ENCODE peak calls at places on chromosomes 13 and 19, in ten cellular contexts. O is CD8-positive, alpha-beta T cell; C is AG10803; F is astrocyte of the spinal cord; G is thoracic aorta; P is PC-3; S is Peyer's patch; N is CD4-positive, CD25-positive, alpha-beta regulatory T cell; E is HFF-Myc; B is body of pancreas. Y is an unnamed sample.

GRCh38 chr19:52142001-52142595 is 2.4 kb upstream of the ZNF616 start:
- DNase-seq in O (no peak), C (no peak), F (no peak), G (no peak), P (peak), S (no peak), N (no peak), E (no peak), B (no peak), Y (no peak)

GRCh38 chr13:40974460-40975407 is 44.4 kb downstream of the ELF1 start:
- DNase-seq in O (peak), C (peak), F (peak), G (no peak), P (peak), S (peak), N (peak), E (no peak), B (peak), Y (no peak)

GRCh38 chr19:37669336-37669963 is 14.2 kb upstream of the ZFP30 start:
- DNase-seq in O (no peak), C (no peak), F (no peak), G (no peak), P (no peak), S (no peak), N (no peak), E (no peak), B (no peak), Y (no peak)

GRCh38 chr19:55257461-55258411 is 1.1 kb downstream of the PPP6R1 start:
- DNase-seq in O (peak), C (peak), F (no peak), G (no peak), P (peak), S (peak), N (peak), E (no peak), B (no peak), Y (no peak)

GRCh38 chr13:66689628-66690027 is 540.5 kb downstream of the PCDH9 start:
- DNase-seq in O (no peak), C (no peak), F (peak), G (no peak), P (peak), S (no peak), N (no peak), E (no peak), B (no peak), Y (no peak)

GRCh38 chr19:46493236-46494114 is 2.2 kb downstream of the PNMA8B start:
- DNase-seq in O (peak), C (no peak), F (no peak), G (no peak), P (no peak), S (no peak), N (peak), E (no peak), B (no peak), Y (peak)

GRCh38 chr19:16116067-16116466 is 4.4 kb downstream of the RAB8A start:
- DNase-seq in O (no peak), C (no peak), F (no peak), G (no peak), P (no peak), S (no peak), N (no peak), E (no peak), B (no peak), Y (no peak)

GRCh38 chr13:67080351-67080750 is 149.8 kb downstream of the PCDH9 start:
- DNase-seq in O (no peak), C (no peak), F (no peak), G (no peak), P (no peak), S (no peak), N (no peak), E (no peak), B (no peak), Y (no peak)

GRCh38 chr19:16794456-16794855 is 34.7 kb upstream of the SIN3B start:
- DNase-seq in O (no peak), C (no peak), F (no peak), G (no peak), P (no peak), S (no peak), N (no peak), E (no peak), B (no peak), Y (no peak)

GRCh38 chr13:31441804-31442487 is 242.2 kb downstream of the B3GLCT start:
- DNase-seq in O (no peak), C (no peak), F (no peak), G (no peak), P (no peak), S (no peak), N (no peak), E (no peak), B (peak), Y (no peak)

GRCh38 chr13:57918913-57919312 is 287.4 kb downstream of the PCDH17 start:
- DNase-seq in O (no peak), C (no peak), F (no peak), G (no peak), P (no peak), S (no peak), N (no peak), E (no peak), B (no peak), Y (no peak)

GRCh38 chr13:112509190-112509589 is 78.8 kb downstream of the TUBGCP3 start:
- DNase-seq in O (no peak), C (no peak), F (no peak), G (no peak), P (no peak), S (no peak), N (no peak), E (no peak), B (no peak), Y (no peak)

GRCh38 chr19:35754365-35755139 is 2.3 kb downstream of the HSPB6 start:
- DNase-seq in O (no peak), C (no peak), F (no peak), G (no peak), P (no peak), S (no peak), N (no peak), E (no peak), B (no peak), Y (no peak)

GRCh38 chr19:30695171-30695875 is 323.1 kb downstream of the ZNF536 start:
- DNase-seq in O (no peak), C (no peak), F (no peak), G (no peak), P (no peak), S (no peak), N (no peak), E (no peak), B (no peak), Y (no peak)

GRCh38 chr13:82740442-82740841 is 1141.8 kb downstream of the SLITRK1 start:
- DNase-seq in O (no peak), C (no peak), F (no peak), G (no peak), P (no peak), S (no peak), N (no peak), E (no peak), B (no peak), Y (no peak)

GRCh38 chr19:12270854-12271253 is 23.8 kb downstream of the ZNF44 start:
- DNase-seq in O (no peak), C (no peak), F (no peak), G (no peak), P (no peak), S (no peak), N (no peak), E (no peak), B (no peak), Y (no peak)

GRCh38 chr13:111469450-111469849 is 149.0 kb downstream of the TEX29 start:
- DNase-seq in O (no peak), C (no peak), F (no peak), G (no peak), P (no peak), S (no peak), N (no peak), E (no peak), B (no peak), Y (no peak)

GRCh38 chr19:5578094-5578846 is 10.5 kb upstream of the TINCR start:
- DNase-seq in O (peak), C (peak), F (no peak), G (no peak), P (peak), S (peak), N (peak), E (peak), B (peak), Y (peak)

GRCh38 chr19:57210381-57210780 is 19.1 kb downstream of the ZNF264 start:
- DNase-seq in O (no peak), C (no peak), F (no peak), G (no peak), P (no peak), S (no peak), N (no peak), E (no peak), B (no peak), Y (no peak)

GRCh38 chr13:113092776-113093579 is 12.6 kb upstream of the F7 start:
- DNase-seq in O (no peak), C (no peak), F (no peak), G (no peak), P (no peak), S (no peak), N (no peak), E (no peak), B (no peak), Y (no peak)

GRCh38 chr19:23855676-23856075 is 59.0 kb upstream of the ZNF726 start:
- DNase-seq in O (no peak), C (no peak), F (no peak), G (no peak), P (no peak), S (no peak), N (no peak), E (no peak), B (no peak), Y (no peak)

GRCh38 chr13:107185889-107186288 is 618.0 kb upstream of the ARGLU1 start:
- DNase-seq in O (no peak), C (peak), F (peak), G (no peak), P (peak), S (no peak), N (no peak), E (no peak), B (no peak), Y (no peak)

GRCh38 chr13:104683789-104684188 is 1617.6 kb upstream of the SLC10A2 start:
- DNase-seq in O (no peak), C (no peak), F (peak), G (no peak), P (peak), S (no peak), N (no peak), E (no peak), B (no peak), Y (no peak)

GRCh38 chr19:21891086-21891485 is 55.1 kb upstream of the ZNF43 start:
- DNase-seq in O (no peak), C (no peak), F (no peak), G (no peak), P (peak), S (no peak), N (no peak), E (no peak), B (no peak), Y (no peak)

GRCh38 chr13:50081106-50081898 is 66.1 kb downstream of the KCNRG start:
- DNase-seq in O (peak), C (no peak), F (peak), G (no peak), P (no peak), S (peak), N (peak), E (no peak), B (peak), Y (peak)

GRCh38 chr13:32415019-32415418 is 12.9 kb downstream of the N4BP2L1 start:
- DNase-seq in O (peak), C (no peak), F (no peak), G (no peak), P (peak), S (no peak), N (peak), E (no peak), B (peak), Y (no peak)

GRCh38 chr19:10292206-10292788 is 2.5 kb downstream of the ICAM5 start:
- DNase-seq in O (peak), C (peak), F (peak), G (peak), P (peak), S (peak), N (peak), E (peak), B (peak), Y (peak)

GRCh38 chr13:98512774-98513327 is 64.1 kb downstream of the STK24 start:
- DNase-seq in O (no peak), C (no peak), F (no peak), G (no peak), P (no peak), S (peak), N (no peak), E (no peak), B (no peak), Y (no peak)

GRCh38 chr13:111034811-111035210 is 80.3 kb upstream of the ARHGEF7 start:
- DNase-seq in O (no peak), C (peak), F (no peak), G (no peak), P (no peak), S (no peak), N (no peak), E (no peak), B (no peak), Y (no peak)

GRCh38 chr13:49436890-49437289 is 7.0 kb downstream of the CAB39L start:
- DNase-seq in O (no peak), C (peak), F (peak), G (no peak), P (peak), S (no peak), N (no peak), E (no peak), B (peak), Y (no peak)

GRCh38 chr19:16943942-16944625 is 55.3 kb downstream of the F2RL3 start:
- DNase-seq in O (no peak), C (no peak), F (no peak), G (no peak), P (no peak), S (no peak), N (no peak), E (no peak), B (no peak), Y (no peak)

GRCh38 chr13:63435668-63436275 is 2020.1 kb upstream of the PCDH20 start:
- DNase-seq in O (no peak), C (peak), F (peak), G (no peak), P (peak), S (no peak), N (no peak), E (peak), B (no peak), Y (no peak)

GRCh38 chr13:73251866-73252265 is 193.1 kb downstream of the KLF5 start:
- DNase-seq in O (no peak), C (no peak), F (no peak), G (no peak), P (no peak), S (no peak), N (no peak), E (no peak), B (no peak), Y (no peak)

GRCh38 chr19:14576363-14576762 is 4.5 kb upstream of the NDUFB7 start:
- DNase-seq in O (no peak), C (no peak), F (no peak), G (no peak), P (no peak), S (no peak), N (no peak), E (no peak), B (no peak), Y (no peak)

GRCh38 chr13:113664751-113665581 is 2.1 kb upstream of the GRK1 start:
- DNase-seq in O (peak), C (no peak), F (no peak), G (no peak), P (no peak), S (no peak), N (no peak), E (no peak), B (peak), Y (no peak)

GRCh38 chr19:40778865-40779284 is 828 bp downstream of the RAB4B start:
- DNase-seq in O (no peak), C (no peak), F (no peak), G (no peak), P (no peak), S (no peak), N (no peak), E (no peak), B (no peak), Y (no peak)

DNA sequence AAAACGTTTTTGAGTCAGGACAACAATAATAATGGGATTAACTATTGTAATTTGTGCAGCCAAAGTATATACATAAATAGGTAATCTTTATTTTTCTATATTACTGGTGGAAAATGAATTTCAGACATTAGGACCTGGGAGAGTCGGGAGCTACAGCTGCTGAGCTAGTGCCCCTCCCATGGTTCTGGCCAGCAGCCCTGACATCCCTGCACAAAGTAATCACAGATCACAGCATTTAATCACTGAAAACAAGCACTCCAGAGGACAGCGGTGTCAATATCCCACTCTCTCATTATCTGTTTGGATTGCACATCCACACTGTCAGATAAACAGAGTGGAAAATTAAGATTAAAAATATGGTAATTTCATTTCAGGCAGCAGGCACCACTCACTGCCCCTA is 254.0 kb upstream of the SOX21 start:
- DNase-seq in O (no peak), C (no peak), F (no peak), G (no peak), P (no peak), S (no peak), N (no peak), E (no peak), B (no peak), Y (no peak)
- H3K4me3 ChIP-seq in O (no peak), C (no peak), F (no peak), G (no peak), P (peak), S (no peak), N (no peak), E (no peak), B (no peak), Y (no peak)

GRCh38 chr19:7506385-7507328 is 9.2 kb upstream of the ZNF358 start:
- DNase-seq in O (no peak), C (peak), F (peak), G (peak), P (peak), S (peak), N (peak), E (no peak), B (peak), Y (no peak)
- H3K4me3 ChIP-seq in O (no peak), C (no peak), F (no peak), G (no peak), P (peak), S (no peak), N (no peak), E (no peak), B (no peak), Y (no peak)

GRCh38 chr13:27007166-27007565 is 164.4 kb downstream of the USP12 start:
- DNase-seq in O (no peak), C (no peak), F (no peak), G (no peak), P (no peak), S (no peak), N (no peak), E (no peak), B (peak), Y (no peak)
- H3K4me3 ChIP-seq in O (no peak), C (peak), F (peak), G (peak), P (peak), S (peak), N (no peak), E (peak), B (peak), Y (no peak)

GRCh38 chr19:7730286-7731217 is 1.4 kb downstream of the CLEC4G start:
- DNase-seq in O (no peak), C (no peak), F (no peak), G (no peak), P (no peak), S (no peak), N (no peak), E (no peak), B (no peak), Y (no peak)
- H3K4me3 ChIP-seq in O (peak), C (no peak), F (no peak), G (peak), P (no peak), S (no peak), N (no peak), E (no peak), B (no peak), Y (no peak)

DNA sequence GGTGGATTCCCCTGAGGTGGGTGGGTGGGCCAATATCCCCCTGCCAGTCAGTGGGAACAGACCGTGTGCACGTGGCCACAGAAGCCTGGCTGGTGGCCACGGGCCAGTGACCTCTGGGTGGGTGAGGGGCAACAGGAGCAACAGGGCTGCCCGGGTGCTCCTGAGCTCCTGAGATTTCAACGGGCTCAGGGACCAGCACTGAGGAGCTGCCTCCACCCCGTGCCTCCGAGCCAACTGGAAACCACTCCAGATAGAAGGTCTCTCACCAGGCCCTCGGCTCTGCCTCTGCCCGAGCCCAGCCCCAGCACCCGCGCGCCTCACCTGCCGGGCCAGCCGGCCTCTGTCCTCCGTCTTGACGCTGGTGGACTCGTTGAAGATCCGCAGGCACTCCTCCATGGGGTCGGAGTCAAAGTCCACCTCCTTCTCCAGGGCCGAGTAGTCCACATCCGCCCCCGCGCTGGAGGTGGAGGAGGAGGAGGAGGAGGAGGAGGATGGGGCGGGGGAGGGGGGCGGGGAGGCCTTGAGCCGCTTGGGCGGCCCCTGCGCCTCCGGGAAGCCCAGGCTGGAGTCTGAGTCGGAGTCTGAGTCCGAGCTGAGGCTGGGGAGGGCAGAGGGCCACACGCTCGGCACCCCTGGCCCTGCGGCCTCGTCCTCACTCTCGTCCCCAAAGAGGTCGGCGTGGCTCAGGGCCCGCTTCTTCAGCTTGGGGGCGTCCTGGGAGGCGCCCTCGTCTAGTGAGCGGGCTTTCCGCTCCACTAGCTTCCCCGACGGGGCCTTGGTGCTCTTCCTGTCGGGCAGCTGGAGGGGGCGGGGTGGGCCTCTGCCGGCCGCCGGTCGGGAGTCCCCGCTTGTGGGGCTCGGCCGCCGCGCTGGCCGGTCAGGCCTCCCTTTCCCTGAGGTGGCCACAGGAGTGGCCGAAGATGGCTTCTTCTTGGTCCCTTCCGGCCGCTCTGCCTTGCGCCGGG is 14.8 kb upstream of the ATP8B3 start:
- DNase-seq in O (no peak), C (no peak), F (no peak), G (no peak), P (no peak), S (no peak), N (no peak), E (no peak), B (no peak), Y (no peak)
- H3K4me3 ChIP-seq in O (no peak), C (no peak), F (no peak), G (no peak), P (no peak), S (no peak), N (no peak), E (no peak), B (no peak), Y (no peak)

DNA sequence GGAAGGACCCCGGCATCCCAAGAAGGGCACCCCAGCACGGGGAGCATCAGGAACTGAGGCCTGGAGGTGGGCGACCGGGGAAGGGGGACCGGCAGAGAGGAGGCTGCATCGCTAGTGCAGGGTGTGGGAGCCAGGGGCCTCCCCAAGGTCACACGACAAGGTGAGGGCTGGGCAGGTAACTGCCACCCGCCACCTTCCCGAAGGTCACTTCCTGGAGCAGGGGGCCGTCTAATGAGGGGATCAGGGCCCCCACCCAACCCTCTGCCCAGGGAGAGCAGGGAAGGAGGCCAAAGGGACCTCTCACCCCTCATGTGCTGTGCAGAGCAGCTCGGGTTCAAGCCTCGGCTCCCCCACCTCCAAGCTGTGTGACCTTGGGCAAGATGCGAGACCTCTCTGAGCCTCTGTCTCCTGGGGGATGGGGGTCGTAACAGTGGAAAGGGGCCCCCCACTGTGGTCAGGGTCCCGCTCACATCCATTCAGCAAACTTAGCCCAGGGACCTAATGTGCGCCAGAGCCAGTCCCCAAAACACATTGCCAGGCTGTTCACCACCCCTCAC is 6.0 kb downstream of the ZBTB7A start:
- DNase-seq in O (no peak), C (no peak), F (no peak), G (no peak), P (no peak), S (no peak), N (no peak), E (no peak), B (peak), Y (no peak)
- H3K4me3 ChIP-seq in O (peak), C (peak), F (no peak), G (peak), P (peak), S (peak), N (no peak), E (peak), B (no peak), Y (peak)

Y was measured in CD8-positive, alpha-beta memory T cell.